ENCODE peak calls at places on chromosomes 11 and 22, in ten cellular contexts. R is RPMI7951; H is EH; J is neuronal stem cell; V is mesenchymal stem cell; T is left ventricle myocardium inferior; Z is WERI-Rb-1; K is OCI-LY7; G is NAMALWA; P is CD8-positive, alpha-beta T cell. F is an unnamed sample.

GRCh38 chr11:40104941-40105550 is 1354.4 kb downstream of the LRRC4C start:
- DNase-seq in K (no peak), V (no peak), Z (no peak), J (no peak), H (no peak), P (no peak), T (no peak), G (no peak), R (no peak), F (no peak)

GRCh38 chr11:5767056-5767455 is 13.0 kb downstream of the OR52N4 start:
- DNase-seq in H (no peak), K (no peak), G (no peak), P (no peak), J (no peak), V (no peak), R (peak; percentile 6), T (no peak), Z (no peak), F (no peak)

GRCh38 chr11:130103296-130103814 is 33.7 kb downstream of the APLP2 start:
- DNase-seq in H (peak; percentile 99), G (no peak), P (no peak), Z (no peak), V (peak; percentile 96), J (no peak), R (peak; percentile 99), K (no peak), T (no peak), F (no peak)

GRCh38 chr11:76047231-76047630 is 159.1 kb downstream of the WNT11 start:
- DNase-seq in G (no peak), T (no peak), J (no peak), Z (no peak), R (no peak), V (no peak), H (peak; percentile 14), K (no peak), P (no peak), F (no peak)

GRCh38 chr11:93567406-93567819 is 24.2 kb upstream of the SMCO4 start:
- DNase-seq in J (no peak), G (no peak), H (peak; percentile 52), Z (no peak), P (no peak), T (peak; percentile 74), R (peak; percentile 45), K (no peak), V (no peak), F (peak; percentile 73)

GRCh38 chr22:33272866-33273265 is 214.7 kb upstream of the SYN3 start:
- DNase-seq in V (no peak), P (no peak), R (no peak), J (no peak), H (no peak), G (no peak), T (no peak), K (peak; percentile 73), Z (no peak), F (no peak)

GRCh38 chr11:34585870-34586654 is 34.8 kb upstream of the EHF start:
- DNase-seq in Z (no peak), P (no peak), R (peak; percentile 79), J (peak; percentile 52), K (peak; percentile 33), G (peak; percentile 61), T (no peak), V (peak; percentile 56), H (peak; percentile 62), F (no peak)

GRCh38 chr11:113773092-113773415 is 438 bp downstream of the ZW10 start:
- DNase-seq in H (peak; percentile 46), R (peak; percentile 36), K (peak; percentile 8), Z (peak; percentile 36), J (no peak), T (no peak), P (no peak), G (no peak), V (no peak), F (no peak)

GRCh38 chr11:9285850-9286587 is 20.9 kb upstream of the DENND5A start:
- DNase-seq in P (no peak), K (no peak), T (no peak), Z (no peak), H (no peak), V (no peak), G (no peak), J (no peak), R (no peak), F (no peak)

GRCh38 chr11:17588166-17588565 is 41.1 kb downstream of the OTOG start:
- DNase-seq in K (no peak), G (no peak), H (no peak), P (no peak), V (no peak), R (no peak), Z (no peak), J (no peak), T (no peak), F (no peak)

GRCh38 chr22:49825944-49826602 is 1.6 kb downstream of the BRD1 start:
- DNase-seq in K (peak; percentile 30), J (no peak), P (peak; percentile 84), H (peak; percentile 58), G (peak; percentile 64), T (no peak), Z (no peak), R (peak; percentile 24), V (peak; percentile 64), F (no peak)

GRCh38 chr11:8913961-8914660 is 3.1 kb downstream of the AKIP1 start:
- DNase-seq in V (peak; percentile 58), P (peak; percentile 57), R (peak; percentile 29), H (peak; percentile 47), K (peak; percentile 70), G (peak; percentile 74), T (no peak), J (peak; percentile 27), Z (peak; percentile 53), F (no peak)

GRCh38 chr11:81979444-81979843 is 754.2 kb downstream of the FAM181B start:
- DNase-seq in G (peak; percentile 40), K (no peak), Z (no peak), R (no peak), T (no peak), J (no peak), V (no peak), P (no peak), H (no peak), F (no peak)

GRCh38 chr11:7417328-7417727 is 68.0 kb upstream of the OLFML1 start:
- DNase-seq in P (no peak), V (no peak), G (no peak), H (no peak), R (no peak), K (no peak), Z (no peak), T (no peak), J (no peak), F (no peak)